ENCODE peak calls at places on chromosome 10, in eight cellular contexts. D is A673, N is HFF-Myc, E is heart left ventricle, Q is ovary, T is transverse colon, O is tibial artery, U is thoracic aorta. A is an unnamed sample.

GRCh38 chr10:33337335-33337854 is 2.9 kb upstream of the NRP1 start:
- DNase-seq in U (no peak), Q (peak), D (peak), N (no peak), E (peak), T (no peak), O (peak), A (no peak)

GRCh38 chr10:119761106-119761505 is 35.3 kb downstream of the INPP5F start:
- DNase-seq in Q (no peak), D (peak), T (no peak), E (no peak), N (peak), O (no peak), U (no peak), A (no peak)

GRCh38 chr10:111758593-111758992 is 425.0 kb downstream of the GPAM start:
- DNase-seq in D (no peak), E (no peak), O (no peak), Q (no peak), N (no peak), U (no peak), T (no peak), A (no peak)

GRCh38 chr10:102230264-102230860 is 4.3 kb downstream of the ELOVL3 start:
- DNase-seq in T (peak), D (peak), Q (peak), U (no peak), E (peak), O (no peak), N (peak), A (no peak)

GRCh38 chr10:51800121-51800520 is 100.7 kb upstream of the CSTF2T start:
- DNase-seq in T (no peak), O (no peak), D (no peak), E (no peak), U (no peak), N (no peak), Q (no peak), A (no peak)

GRCh38 chr10:110448682-110449418 is 48.9 kb upstream of the DUSP5 start:
- DNase-seq in O (no peak), T (no peak), Q (no peak), D (no peak), E (no peak), U (no peak), N (no peak), A (no peak)

GRCh38 chr10:125232841-125233240 is 72.5 kb upstream of the CTBP2 start:
- DNase-seq in D (no peak), O (no peak), E (no peak), N (peak), U (no peak), T (no peak), Q (no peak), A (no peak)

GRCh38 chr10:79102056-79102874 is 33.5 kb downstream of the ZMIZ1 start:
- DNase-seq in Q (peak), O (peak), N (no peak), U (peak), D (no peak), T (peak), E (peak), A (no peak)

GRCh38 chr10:78310481-78311080 is 276.9 kb downstream of the RPS24 start:
- DNase-seq in N (no peak), U (no peak), T (no peak), O (no peak), Q (no peak), D (no peak), E (no peak), A (no peak)

GRCh38 chr10:5996696-5997095 is 19.4 kb upstream of the IL15RA start:
- DNase-seq in N (no peak), U (no peak), O (no peak), T (no peak), D (no peak), E (no peak), Q (no peak), A (no peak)

GRCh38 chr10:61063035-61063434 is 119.0 kb upstream of the RHOBTB1 start:
- DNase-seq in O (no peak), E (peak), D (no peak), Q (no peak), N (no peak), T (no peak), U (no peak), A (no peak)

GRCh38 chr10:97905276-97905675 is 55.6 kb downstream of the GOLGA7B start:
- DNase-seq in D (no peak), E (no peak), O (no peak), N (no peak), Q (no peak), T (no peak), U (no peak), A (no peak)

GRCh38 chr10:31036209-31036608 is 4.5 kb upstream of the ZNF438 start:
- DNase-seq in U (no peak), N (peak), O (no peak), E (no peak), D (peak), Q (no peak), T (no peak), A (no peak)

GRCh38 chr10:36236931-36237330 is 594.8 kb upstream of the FZD8 start:
- DNase-seq in E (no peak), U (no peak), D (no peak), N (no peak), Q (no peak), O (no peak), T (no peak), A (no peak)

GRCh38 chr10:101189461-101190401 is 39.5 kb downstream of the LBX1 start:
- DNase-seq in O (no peak), U (no peak), Q (no peak), N (no peak), D (no peak), E (no peak), T (no peak), A (peak)

GRCh38 chr10:13690281-13690825 is 103.6 kb downstream of the PRPF18 start:
- DNase-seq in E (no peak), U (no peak), T (no peak), O (no peak), N (no peak), Q (no peak), D (peak), A (no peak)

GRCh38 chr10:102395677-102396197 is at the start of gene NFKB2:
- DNase-seq in E (no peak), N (peak), U (peak), O (no peak), Q (no peak), T (no peak), D (no peak), A (no peak)

GRCh38 chr10:58028597-58029366 is 238.9 kb downstream of the IPMK start:
- DNase-seq in E (no peak), Q (no peak), N (peak), U (no peak), T (no peak), D (no peak), O (no peak), A (no peak)

GRCh38 chr10:33132626-33133025 is 174.6 kb upstream of the ITGB1 start:
- DNase-seq in N (no peak), D (no peak), Q (no peak), U (no peak), E (no peak), O (no peak), T (no peak), A (peak)

GRCh38 chr10:27099448-27099847 is 846 bp downstream of the ANKRD26 start:
- DNase-seq in N (no peak), Q (no peak), U (no peak), T (no peak), D (no peak), O (no peak), E (no peak), A (no peak)

GRCh38 chr10:127195571-127196226 is 692 bp downstream of the INSYN2A start:
- DNase-seq in T (no peak), N (no peak), D (no peak), Q (no peak), U (no peak), E (no peak), O (no peak), A (no peak)

GRCh38 chr10:47261121-47261520 is 38.9 kb upstream of the GDF10 start:
- DNase-seq in D (no peak), N (no peak), E (no peak), T (peak), U (no peak), O (no peak), Q (no peak), A (peak)

GRCh38 chr10:14518141-14518540 is 187.4 kb upstream of the FRMD4A start:
- DNase-seq in Q (no peak), U (no peak), O (no peak), E (no peak), N (no peak), D (no peak), T (no peak), A (no peak)

GRCh38 chr10:3395487-3395886 is 222.9 kb upstream of the PITRM1 start:
- DNase-seq in Q (no peak), E (no peak), U (no peak), O (no peak), D (no peak), N (no peak), T (no peak), A (no peak)

GRCh38 chr10:110008518-110009339 is 945 bp downstream of the ADD3 start:
- DNase-seq in Q (peak), N (no peak), E (peak), T (peak), O (no peak), U (no peak), D (peak), A (peak)

GRCh38 chr10:112539340-112539739 is 92.3 kb downstream of the VTI1A start:
- DNase-seq in D (peak), N (no peak), Q (no peak), T (no peak), E (no peak), O (no peak), U (no peak), A (no peak)

GRCh38 chr10:119323085-119323670 is 115.8 kb downstream of the GRK5 start:
- DNase-seq in E (no peak), N (no peak), D (no peak), T (no peak), O (no peak), U (no peak), Q (no peak), A (no peak)

GRCh38 chr10:79445217-79445707 is at the start of gene ZCCHC24:
- DNase-seq in Q (no peak), U (no peak), N (no peak), O (no peak), D (no peak), E (no peak), T (peak), A (no peak)

GRCh38 chr10:68153473-68154210 is 44.4 kb downstream of the MYPN start:
- DNase-seq in O (no peak), E (peak), Q (no peak), T (peak), U (peak), N (peak), D (peak), A (no peak)

GRCh38 chr10:89207181-89207800 is at the start of gene CH25H:
- DNase-seq in D (peak), E (peak), O (peak), N (no peak), T (peak), Q (peak), U (peak), A (peak)

GRCh38 chr10:52387744-52388143 is 73.7 kb downstream of the DKK1 start:
- DNase-seq in N (no peak), E (no peak), D (no peak), Q (no peak), T (no peak), O (no peak), U (no peak), A (no peak)

GRCh38 chr10:127145173-127145572 is 51.2 kb downstream of the INSYN2A start:
- DNase-seq in O (no peak), U (no peak), N (peak), Q (no peak), T (no peak), D (peak), E (no peak), A (no peak)

GRCh38 chr10:131332821-131333220 is 21.3 kb upstream of the TCERG1L start:
- DNase-seq in U (no peak), T (no peak), Q (no peak), D (peak), E (no peak), N (no peak), O (no peak), A (no peak)

GRCh38 chr10:124149681-124150080 is 56.3 kb upstream of the CHST15 start:
- DNase-seq in N (no peak), U (no peak), O (no peak), E (no peak), T (peak), Q (no peak), D (peak), A (peak)

GRCh38 chr10:50946991-50947781 is 61.8 kb upstream of the A1CF start:
- DNase-seq in E (no peak), D (no peak), N (no peak), T (no peak), U (no peak), Q (no peak), O (no peak), A (no peak)

GRCh38 chr10:124665980-124666379 is 78.2 kb downstream of the FAM53B start:
- DNase-seq in Q (no peak), D (no peak), O (no peak), N (no peak), E (no peak), T (no peak), U (no peak), A (no peak)

GRCh38 chr10:17344206-17344605 is 110.2 kb downstream of the ST8SIA6 start:
- DNase-seq in E (no peak), D (peak), O (no peak), Q (no peak), U (no peak), N (no peak), T (no peak), A (no peak)

GRCh38 chr10:17349717-17350116 is 104.7 kb downstream of the ST8SIA6 start:
- DNase-seq in D (no peak), N (no peak), Q (no peak), O (no peak), T (no peak), E (no peak), U (no peak), A (no peak)

GRCh38 chr10:17351506-17351905 is 102.9 kb downstream of the ST8SIA6 start:
- DNase-seq in Q (no peak), E (no peak), D (no peak), O (no peak), U (no peak), N (no peak), T (no peak), A (no peak)

GRCh38 chr10:17349009-17349349 is 105.4 kb downstream of the ST8SIA6 start:
- DNase-seq in T (no peak), O (no peak), D (no peak), E (no peak), Q (no peak), N (no peak), U (no peak), A (no peak)

GRCh38 chr10:17348111-17349008 is 106.0 kb downstream of the ST8SIA6 start:
- DNase-seq in T (peak), U (peak), E (peak), D (peak), O (peak), N (peak), Q (peak), A (no peak)
- H3K4me3 ChIP-seq in T (no peak), U (peak), E (peak), D (no peak), O (peak), N (peak), Q (peak), A (no peak)

DNA sequence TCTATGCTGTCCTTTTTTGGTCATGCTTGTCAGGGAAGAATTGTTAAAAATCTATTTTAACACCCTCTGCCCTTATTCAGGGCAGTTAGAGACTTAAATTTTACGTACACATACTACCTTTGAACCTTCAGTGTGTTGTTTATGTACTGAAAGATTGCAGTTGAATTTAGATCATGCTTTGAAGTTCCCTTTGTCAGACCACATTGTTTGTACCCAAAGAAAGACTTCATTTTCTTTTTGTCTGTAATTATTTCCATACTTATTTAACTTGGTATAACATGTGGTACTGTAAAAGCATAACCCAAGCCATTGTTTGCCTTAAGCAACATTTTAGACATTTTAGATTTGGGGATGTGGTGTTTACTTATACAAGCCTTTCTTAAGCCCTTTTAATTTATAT is 96.1 kb downstream of the MMRN2 start:
- DNase-seq in T (no peak), Q (no peak), U (no peak), E (no peak), D (no peak), O (no peak), N (no peak), A (no peak)
- H3K4me3 ChIP-seq in T (no peak), Q (no peak), U (no peak), E (no peak), D (no peak), O (no peak), N (no peak), A (no peak)

GRCh38 chr10:69475433-69475830 is 24.2 kb downstream of the TSPAN15 start:
- DNase-seq in T (no peak), Q (no peak), O (no peak), E (no peak), U (no peak), D (no peak), N (no peak), A (no peak)
- H3K4me3 ChIP-seq in T (no peak), Q (no peak), O (no peak), E (no peak), U (no peak), D (no peak), N (no peak), A (no peak)

GRCh38 chr10:8151086-8151485 is 96.6 kb downstream of the GATA3 start:
- DNase-seq in D (no peak), E (no peak), N (no peak), Q (no peak), T (no peak), O (no peak), U (no peak), A (no peak)
- H3K4me3 ChIP-seq in D (no peak), E (no peak), N (no peak), Q (no peak), T (no peak), O (no peak), U (no peak), A (no peak)

GRCh38 chr10:11741608-11742007 is 574 bp upstream of the ECHDC3 start:
- DNase-seq in N (no peak), Q (peak), D (no peak), T (no peak), U (no peak), O (no peak), E (no peak), A (no peak)
- H3K4me3 ChIP-seq in N (peak), Q (peak), D (peak), T (peak), U (peak), O (peak), E (peak), A (no peak)

DNA sequence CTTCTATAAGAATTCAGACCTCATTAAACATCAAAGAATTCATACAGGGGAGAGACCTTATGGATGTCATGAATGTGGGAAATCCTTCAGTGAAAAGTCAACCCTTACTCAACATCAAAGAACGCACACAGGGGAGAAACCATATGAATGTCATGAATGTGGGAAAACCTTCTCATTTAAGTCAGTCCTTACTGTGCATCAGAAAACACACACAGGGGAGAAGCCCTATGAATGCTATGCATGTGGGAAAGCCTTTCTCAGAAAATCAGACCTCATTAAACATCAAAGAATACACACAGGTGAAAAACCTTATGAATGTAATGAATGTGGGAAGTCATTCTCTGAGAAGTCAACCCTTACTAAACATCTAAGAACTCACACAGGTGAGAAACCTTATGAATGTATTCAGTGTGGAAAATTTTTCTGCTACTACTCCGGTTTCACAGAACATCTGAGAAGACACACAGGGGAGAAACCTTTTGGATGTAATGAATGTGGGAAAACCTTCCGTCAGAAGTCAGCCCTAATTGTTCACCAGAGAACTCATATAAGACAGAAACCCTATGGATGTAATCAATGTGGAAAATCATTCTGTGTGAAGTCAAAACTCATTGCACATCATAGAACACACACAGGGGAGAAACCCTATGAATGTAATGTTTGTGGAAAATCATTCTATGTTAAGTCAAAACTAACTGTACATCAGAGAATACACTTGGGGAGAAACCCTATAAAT is 24.1 kb downstream of the ZNF37A start:
- DNase-seq in U (no peak), E (no peak), T (no peak), N (peak), D (no peak), Q (no peak), O (no peak), A (no peak)
- H3K4me3 ChIP-seq in U (peak), E (no peak), T (no peak), N (no peak), D (no peak), Q (no peak), O (no peak), A (no peak)

DNA sequence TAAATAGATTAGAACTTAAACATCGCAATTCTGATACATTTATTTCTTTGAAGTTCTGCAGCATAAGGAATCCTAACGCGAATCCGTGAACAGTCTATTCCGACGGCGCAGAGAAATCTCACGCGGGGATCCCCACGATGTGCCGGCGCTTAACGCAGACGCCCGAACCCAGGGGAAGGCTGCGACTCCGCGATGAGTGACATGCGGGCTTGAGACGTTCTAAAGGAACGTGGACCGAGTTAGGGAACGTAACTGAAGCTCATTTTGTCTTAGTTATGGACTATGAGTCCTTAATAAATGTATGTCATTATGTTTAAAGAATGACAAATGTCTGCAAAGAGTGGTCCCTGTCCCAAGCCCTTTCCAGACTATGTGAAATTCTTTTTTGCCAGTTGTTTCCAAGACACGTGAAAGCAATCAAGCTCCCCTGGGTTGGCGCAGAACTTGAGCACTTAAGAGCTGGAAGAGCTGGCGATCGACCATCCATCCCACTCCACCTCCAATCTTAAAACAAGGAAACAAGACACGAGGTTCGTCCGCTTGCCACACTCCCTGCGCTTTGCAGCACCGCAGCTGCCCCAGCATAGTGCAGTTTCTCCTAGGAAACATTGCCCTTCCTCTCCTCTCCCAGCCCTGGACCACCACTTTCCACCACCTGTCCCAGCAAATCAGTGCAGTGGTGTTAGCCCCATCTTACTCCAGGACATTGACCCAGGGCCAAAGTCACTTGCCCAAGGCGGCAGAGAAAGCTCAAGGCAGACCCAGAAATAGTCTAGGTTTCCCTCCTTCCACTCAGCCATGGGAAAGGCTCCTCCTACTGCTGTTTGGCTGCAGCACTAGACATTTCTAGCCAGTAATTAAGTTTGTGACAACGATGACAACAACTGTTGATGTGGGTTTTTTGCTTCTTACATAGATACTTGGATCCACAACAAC is 1.2 kb upstream of the PARD3 start:
- DNase-seq in T (peak), E (no peak), O (peak), D (peak), Q (peak), U (no peak), N (no peak), A (no peak)
- H3K4me3 ChIP-seq in T (peak), E (peak), O (peak), D (peak), Q (peak), U (peak), N (peak), A (peak)

GRCh38 chr10:84540617-84541288 is 212.4 kb downstream of the CCSER2 start:
- DNase-seq in E (peak), U (no peak), D (peak), N (no peak), Q (peak), T (peak), O (peak), A (peak)
- H3K4me3 ChIP-seq in E (peak), U (peak), D (peak), N (peak), Q (peak), T (peak), O (peak), A (peak)

GRCh38 chr10:28249512-28249911 is 53.4 kb downstream of the MPP7 start:
- DNase-seq in D (no peak), O (no peak), N (no peak), Q (no peak), E (no peak), T (no peak), U (no peak), A (no peak)
- H3K4me3 ChIP-seq in D (no peak), O (no peak), N (no peak), Q (no peak), E (no peak), T (no peak), U (no peak), A (no peak)